ENCODE peak calls at places on chromosomes 2 and 18, in four cellular contexts. One of them, this sample, is unnamed.

GRCh38 chr2:101823347-101823791 is 125.9 kb downstream of the MAP4K4 start:
- DNase-seq in cardiac fibroblast: peak
- DNase-seq in activated naive CD4-positive, alpha-beta T cell: peak
- DNase-seq in left lung: no peak
- DNase-seq in this sample: no peak

GRCh38 chr18:3500016-3500415 is 50.0 kb downstream of the TGIF1 start:
- DNase-seq in cardiac fibroblast: peak
- DNase-seq in activated naive CD4-positive, alpha-beta T cell: no peak
- DNase-seq in left lung: no peak
- DNase-seq in this sample: no peak

GRCh38 chr2:41698787-41699422 is 348.9 kb upstream of the PKDCC start:
- DNase-seq in cardiac fibroblast: peak
- DNase-seq in activated naive CD4-positive, alpha-beta T cell: no peak
- DNase-seq in left lung: peak
- DNase-seq in this sample: no peak

GRCh38 chr2:8036366-8036765 is 645.5 kb upstream of the ID2 start:
- DNase-seq in cardiac fibroblast: no peak
- DNase-seq in activated naive CD4-positive, alpha-beta T cell: no peak
- DNase-seq in left lung: no peak
- DNase-seq in this sample: no peak

GRCh38 chr18:4636957-4637356 is 181.8 kb upstream of the DLGAP1 start:
- DNase-seq in cardiac fibroblast: no peak
- DNase-seq in activated naive CD4-positive, alpha-beta T cell: no peak
- DNase-seq in left lung: no peak
- DNase-seq in this sample: no peak

GRCh38 chr18:63981719-63982118 is 11.8 kb downstream of the SERPINB8 start:
- DNase-seq in cardiac fibroblast: no peak
- DNase-seq in activated naive CD4-positive, alpha-beta T cell: no peak
- DNase-seq in left lung: no peak
- DNase-seq in this sample: no peak

GRCh38 chr2:215537621-215538020 is 101.8 kb upstream of the FN1 start:
- DNase-seq in cardiac fibroblast: peak
- DNase-seq in activated naive CD4-positive, alpha-beta T cell: no peak
- DNase-seq in left lung: no peak
- DNase-seq in this sample: no peak

GRCh38 chr2:2562867-2563266 is 231.8 kb upstream of the MYT1L start:
- DNase-seq in cardiac fibroblast: no peak
- DNase-seq in activated naive CD4-positive, alpha-beta T cell: no peak
- DNase-seq in left lung: no peak
- DNase-seq in this sample: no peak

GRCh38 chr2:68482296-68482695 is 14.9 kb downstream of the APLF start:
- DNase-seq in cardiac fibroblast: no peak
- DNase-seq in activated naive CD4-positive, alpha-beta T cell: no peak
- DNase-seq in left lung: no peak
- DNase-seq in this sample: no peak

GRCh38 chr2:1405124-1405523 is 8.1 kb upstream of the TPO start:
- DNase-seq in cardiac fibroblast: no peak
- DNase-seq in activated naive CD4-positive, alpha-beta T cell: no peak
- DNase-seq in left lung: no peak
- DNase-seq in this sample: no peak

GRCh38 chr2:102385522-102385921 is 29.9 kb downstream of the IL18R1 start:
- DNase-seq in cardiac fibroblast: no peak
- DNase-seq in activated naive CD4-positive, alpha-beta T cell: no peak
- DNase-seq in left lung: no peak
- DNase-seq in this sample: no peak

GRCh38 chr2:223601932-223602676 is at the start of gene SCG2:
- DNase-seq in cardiac fibroblast: peak
- DNase-seq in activated naive CD4-positive, alpha-beta T cell: no peak
- DNase-seq in left lung: peak
- DNase-seq in this sample: peak

GRCh38 chr2:126994340-126994777 is 95.7 kb downstream of the TEX51 start:
- DNase-seq in cardiac fibroblast: no peak
- DNase-seq in activated naive CD4-positive, alpha-beta T cell: no peak
- DNase-seq in left lung: no peak
- DNase-seq in this sample: no peak

GRCh38 chr2:190468814-190469569 is 60.8 kb downstream of the MFSD6 start:
- DNase-seq in cardiac fibroblast: peak
- DNase-seq in activated naive CD4-positive, alpha-beta T cell: no peak
- DNase-seq in left lung: no peak
- DNase-seq in this sample: peak

GRCh38 chr2:191691016-191691725 is 13.2 kb downstream of the NABP1 start:
- DNase-seq in cardiac fibroblast: peak
- DNase-seq in activated naive CD4-positive, alpha-beta T cell: no peak
- DNase-seq in left lung: no peak
- DNase-seq in this sample: no peak

GRCh38 chr18:55819448-55819847 is 231.5 kb upstream of the TCF4 start:
- DNase-seq in cardiac fibroblast: no peak
- DNase-seq in activated naive CD4-positive, alpha-beta T cell: no peak
- DNase-seq in left lung: no peak
- DNase-seq in this sample: no peak

GRCh38 chr18:23826850-23827620 is 137.8 kb downstream of the LAMA3 start:
- DNase-seq in cardiac fibroblast: no peak
- DNase-seq in activated naive CD4-positive, alpha-beta T cell: no peak
- DNase-seq in left lung: no peak
- DNase-seq in this sample: no peak

GRCh38 chr2:74199871-74200305 is 1.5 kb downstream of the MTHFD2 start:
- DNase-seq in cardiac fibroblast: peak
- DNase-seq in activated naive CD4-positive, alpha-beta T cell: no peak
- DNase-seq in left lung: no peak
- DNase-seq in this sample: no peak

GRCh38 chr2:196318517-196319377 is 147.4 kb upstream of the STK17B start:
- DNase-seq in cardiac fibroblast: no peak
- DNase-seq in activated naive CD4-positive, alpha-beta T cell: no peak
- DNase-seq in left lung: peak
- DNase-seq in this sample: no peak

GRCh38 chr2:100730290-100730868 is 89.6 kb upstream of the NPAS2 start:
- DNase-seq in cardiac fibroblast: peak
- DNase-seq in activated naive CD4-positive, alpha-beta T cell: no peak
- DNase-seq in left lung: no peak
- DNase-seq in this sample: no peak

GRCh38 chr2:38748391-38748790 is 2.8 kb downstream of the SRSF7 start:
- DNase-seq in cardiac fibroblast: no peak
- DNase-seq in activated naive CD4-positive, alpha-beta T cell: no peak
- DNase-seq in left lung: no peak
- DNase-seq in this sample: no peak

GRCh38 chr18:11994708-11995444 is 13.6 kb downstream of the IMPA2 start:
- DNase-seq in cardiac fibroblast: peak
- DNase-seq in activated naive CD4-positive, alpha-beta T cell: no peak
- DNase-seq in left lung: peak
- DNase-seq in this sample: no peak